ENCODE peak calls at places on chromosomes 4 and X, in seven cellular contexts. G is left ventricle myocardium inferior, V is brain microvascular endothelial cell, H is thyroid gland, Y is breast epithelium, E is pancreas, T is sigmoid colon. S is an unnamed sample.

GRCh38 chrX:47030339-47030738 is 47.9 kb upstream of the RGN start:
- DNase-seq in H (no peak), Y (no peak), V (peak), T (no peak), G (no peak), E (no peak), S (no peak)

GRCh38 chr4:83071116-83071515 is 36.1 kb downstream of the COPS4 start:
- DNase-seq in T (no peak), V (no peak), G (no peak), H (no peak), E (no peak), Y (no peak), S (no peak)

GRCh38 chr4:76589402-76589801 is 154.4 kb downstream of the SHROOM3 start:
- DNase-seq in E (no peak), Y (no peak), T (no peak), H (peak), V (no peak), G (no peak), S (no peak)

GRCh38 chrX:49257846-49258748 is 6.4 kb downstream of the FOXP3 start:
- DNase-seq in V (no peak), T (no peak), G (no peak), E (no peak), Y (no peak), H (no peak), S (no peak)

GRCh38 chr4:122163767-122164166 is 11.6 kb downstream of the BLTP1 start:
- DNase-seq in T (no peak), Y (no peak), V (no peak), H (no peak), G (no peak), E (no peak), S (no peak)

GRCh38 chrX:71191253-71191652 is 31.8 kb upstream of the GJB1 start:
- DNase-seq in G (no peak), H (no peak), T (no peak), Y (no peak), V (no peak), E (no peak), S (no peak)

GRCh38 chr4:140568507-140569306 is at the start of gene UCP1:
- DNase-seq in G (peak), E (peak), Y (peak), V (no peak), T (no peak), H (peak), S (no peak)

GRCh38 chr4:26288308-26288982 is 32.4 kb upstream of the RBPJ start:
- DNase-seq in T (no peak), E (no peak), G (no peak), H (no peak), Y (no peak), V (peak), S (peak)

GRCh38 chr4:113159901-113160545 is 110.6 kb downstream of the ANK2 start:
- DNase-seq in E (no peak), Y (no peak), T (no peak), H (no peak), V (no peak), G (no peak), S (no peak)

GRCh38 chrX:151970661-151971060 is 3.8 kb downstream of the GABRE start:
- DNase-seq in V (peak), Y (peak), E (peak), H (peak), T (peak), G (peak), S (peak)

GRCh38 chr4:145867416-145867815 is 71.2 kb downstream of the ZNF827 start:
- DNase-seq in G (no peak), Y (no peak), V (no peak), T (no peak), E (no peak), H (no peak), S (no peak)

GRCh38 chrX:10453945-10454344 is 166.4 kb downstream of the MID1 start:
- DNase-seq in H (no peak), E (no peak), G (no peak), Y (no peak), T (no peak), V (no peak), S (no peak)

GRCh38 chr4:76738081-76738931 is 159.6 kb downstream of the SOWAHB start:
- DNase-seq in E (no peak), G (no peak), T (peak), V (no peak), H (no peak), Y (no peak), S (no peak)

GRCh38 chrX:16842684-16843083 is 27.5 kb downstream of the RBBP7 start:
- DNase-seq in Y (no peak), H (no peak), E (no peak), G (no peak), T (no peak), V (no peak), S (no peak)

GRCh38 chrX:33211356-33212254 is at the start of gene DMD:
- DNase-seq in V (peak), E (peak), G (peak), Y (no peak), T (peak), H (peak), S (peak)

GRCh38 chrX:79630033-79631009 is 263.2 kb upstream of the ITM2A start:
- DNase-seq in T (no peak), Y (no peak), H (peak), E (no peak), V (no peak), G (no peak), S (no peak)

DNA sequence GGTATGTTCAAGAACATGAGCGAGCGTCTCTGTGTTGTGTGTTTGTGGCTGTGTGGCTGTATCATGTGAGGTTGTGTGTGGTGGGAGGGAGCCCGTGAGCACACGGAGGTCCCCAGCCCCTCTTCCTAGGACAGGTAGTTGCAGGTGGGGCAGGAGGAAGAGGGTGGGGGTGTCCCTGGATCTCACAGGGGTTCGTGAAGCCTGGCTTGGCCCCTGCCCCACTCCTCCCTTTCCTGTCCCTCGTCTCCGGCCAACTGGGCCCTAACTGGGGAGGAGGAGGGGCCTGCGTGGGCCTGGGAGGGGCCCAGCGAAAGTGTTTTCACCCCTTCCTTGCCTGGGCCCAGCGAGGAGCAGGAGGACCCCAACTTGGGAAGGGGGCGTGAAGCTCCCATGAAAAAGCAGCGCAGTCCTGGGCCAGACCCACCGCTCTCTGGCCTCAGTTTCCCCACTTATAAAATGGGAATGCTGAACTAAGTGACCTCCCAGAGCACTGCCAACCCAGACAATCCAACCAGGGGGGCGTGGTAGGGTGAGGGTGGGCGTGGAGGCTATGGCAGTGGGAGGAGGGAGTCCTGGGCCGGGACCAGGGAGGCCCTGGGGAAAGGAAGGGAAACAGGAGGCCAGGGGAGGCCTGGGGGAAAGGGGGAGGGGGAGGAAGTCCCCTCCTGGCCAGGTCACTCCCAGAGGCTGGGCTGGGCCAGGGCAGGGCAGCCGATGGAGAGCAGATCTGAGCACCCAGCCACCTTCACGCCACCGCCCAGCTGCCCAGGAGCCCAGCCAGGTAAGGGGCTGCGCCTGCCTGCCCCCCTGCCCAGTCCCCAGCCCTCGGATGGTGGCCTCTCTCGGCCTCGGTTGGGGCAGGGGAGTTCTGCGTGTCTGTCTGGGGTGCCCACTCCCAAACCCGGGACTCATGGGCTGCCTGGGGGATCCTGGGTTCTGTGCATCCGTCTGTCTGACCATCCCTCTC is at the start of gene AVPR2:
- DNase-seq in V (no peak), G (peak), E (no peak), T (no peak), H (no peak), Y (no peak), S (no peak)
- H3K27ac ChIP-seq in V (no peak), G (peak), E (no peak), T (peak), H (no peak), Y (no peak), S (no peak)

GRCh38 chrX:147803948-147804347 is 107.8 kb upstream of the FMR1 start:
- DNase-seq in G (no peak), Y (no peak), E (no peak), H (no peak), V (no peak), T (no peak), S (no peak)
- TF ChIP-seq CTCF in G (peak), Y (no peak), E (no peak), H (peak), V (no peak), T (no peak), S (no peak)

DNA sequence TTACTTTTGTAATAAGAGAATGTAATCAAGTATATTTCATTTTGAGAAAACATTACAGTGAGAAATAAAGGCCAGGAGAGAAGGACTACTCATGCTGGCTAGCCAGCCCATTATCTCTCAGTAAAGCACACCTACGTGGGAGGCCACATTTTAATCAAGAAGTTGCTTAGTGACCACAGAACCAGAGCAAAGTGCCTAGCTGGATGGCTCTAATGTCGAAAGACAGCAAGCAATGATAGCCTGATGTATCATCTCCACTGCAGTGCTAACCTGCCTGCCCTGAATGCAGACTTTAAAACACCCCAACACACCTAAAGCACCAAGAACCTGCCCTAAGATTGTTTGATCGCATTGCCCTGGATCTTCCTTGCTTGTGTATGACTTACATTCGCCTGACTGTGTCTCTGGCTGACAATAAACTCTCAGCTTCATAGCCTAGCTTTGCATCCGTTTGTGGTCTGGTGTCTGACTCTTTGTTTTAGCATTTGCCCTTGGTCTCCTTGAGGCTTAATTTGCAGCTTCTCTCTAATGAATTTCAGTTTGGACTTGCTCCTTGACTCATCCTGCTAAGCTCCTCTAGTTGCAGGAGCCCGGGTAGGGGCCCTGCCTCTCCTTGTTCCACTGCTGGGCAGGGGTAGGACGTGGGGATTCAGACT is 31.4 kb upstream of the SOWAHD start:
- DNase-seq in H (no peak), G (no peak), E (no peak), T (no peak), Y (no peak), V (no peak), S (no peak)
- H3K4me3 ChIP-seq in H (no peak), G (no peak), E (no peak), T (no peak), Y (no peak), V (no peak), S (no peak)

DNA sequence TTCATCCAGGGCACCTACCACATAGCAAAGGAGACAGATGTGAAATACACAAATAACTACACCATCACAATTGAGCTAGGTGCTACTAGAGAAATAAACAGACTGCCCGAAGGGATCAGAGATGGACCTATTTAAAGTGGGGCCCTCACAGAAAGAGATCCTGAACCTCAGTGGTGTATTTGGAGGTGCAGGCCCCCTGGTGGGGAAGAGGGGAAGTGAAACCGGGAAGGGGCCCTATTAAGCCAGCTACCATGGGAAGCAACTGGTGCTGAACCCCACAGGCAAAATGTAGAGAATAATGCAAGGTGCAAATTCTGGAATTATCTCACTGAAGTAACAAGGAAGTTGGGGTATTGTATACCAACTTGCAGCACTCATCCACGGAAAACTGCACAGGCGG is 78.6 kb upstream of the FAM9A start:
- DNase-seq in G (no peak), T (no peak), E (no peak), V (peak), H (peak), Y (no peak), S (no peak)
- H3K27ac ChIP-seq in G (no peak), T (no peak), E (no peak), V (no peak), H (no peak), Y (no peak), S (no peak)

GRCh38 chr4:169724251-169724650 is 33.5 kb downstream of the HPF1 start:
- DNase-seq in V (peak), Y (no peak), H (no peak), T (no peak), E (no peak), G (no peak), S (no peak)

GRCh38 chr4:169720529-169720928 is 37.2 kb downstream of the HPF1 start:
- DNase-seq in E (no peak), G (no peak), T (no peak), V (no peak), H (no peak), Y (no peak), S (no peak)

GRCh38 chr4:169727616-169728015 is 30.1 kb downstream of the HPF1 start:
- DNase-seq in E (no peak), V (no peak), H (no peak), Y (no peak), T (no peak), G (no peak), S (no peak)

GRCh38 chr4:169723207-169723606 is 34.5 kb downstream of the HPF1 start:
- DNase-seq in G (no peak), T (no peak), V (peak), E (no peak), H (no peak), Y (no peak), S (no peak)
- TF ChIP-seq CTCF in G (no peak), T (no peak), V (peak), E (no peak), H (no peak), Y (no peak), S (no peak)